ENCODE peak calls at places on chromosomes 12 and 14, in seven cellular contexts. D is CD8-positive, alpha-beta memory T cell; R is pancreas; A is A549; L is GM23338; T is ovary; M is fibroblast of pulmonary artery. Y is an unnamed sample.

GRCh38 chr12:94938583-94938982 is 64.9 kb downstream of the NDUFA12 start:
- DNase-seq in D (no peak), R (no peak), A (no peak), L (no peak), T (no peak), M (no peak), Y (no peak)

GRCh38 chr14:24710403-24711063 is 76.5 kb upstream of the GZMB start:
- DNase-seq in D (peak; percentile 39), R (no peak), A (peak; percentile 58), L (peak; percentile 78), T (peak; percentile 21), M (peak; percentile 75), Y (peak; percentile 6)

GRCh38 chr12:23006413-23006812 is 381.4 kb downstream of the ETNK1 start:
- DNase-seq in D (no peak), R (no peak), A (no peak), L (no peak), T (no peak), M (no peak), Y (no peak)

GRCh38 chr14:64637735-64638473 is 66.3 kb upstream of the PLEKHG3 start:
- DNase-seq in D (no peak), R (no peak), A (no peak), L (no peak), T (no peak), M (no peak), Y (no peak)

GRCh38 chr12:123050331-123050809 is 69.9 kb downstream of the ARL6IP4 start:
- DNase-seq in D (no peak), R (no peak), A (no peak), L (no peak), T (no peak), M (peak; percentile 36), Y (peak; percentile 61)

GRCh38 chr12:85260904-85261303 is 19.1 kb upstream of the ALX1 start:
- DNase-seq in D (no peak), R (no peak), A (peak; percentile 48), L (no peak), T (no peak), M (no peak), Y (peak; percentile 39)

GRCh38 chr12:73452672-73453469 is 1084.8 kb upstream of the ATXN7L3B start:
- DNase-seq in D (no peak), R (no peak), A (no peak), L (no peak), T (no peak), M (no peak), Y (no peak)

GRCh38 chr12:62865860-62866407 is 69.0 kb downstream of the PPM1H start:
- DNase-seq in D (no peak), R (no peak), A (peak; percentile 22), L (peak; percentile 69), T (no peak), M (peak; percentile 16), Y (peak; percentile 5)

GRCh38 chr14:24456980-24457379 is 14.4 kb upstream of the SDR39U1 start:
- DNase-seq in D (no peak), R (no peak), A (no peak), L (no peak), T (no peak), M (no peak), Y (no peak)

GRCh38 chr12:57756406-57757341 is 1.8 kb downstream of the MARCHF9 start:
- DNase-seq in D (peak; percentile 59), R (no peak), A (peak; percentile 67), L (peak; percentile 89), T (no peak), M (peak; percentile 40), Y (no peak)

GRCh38 chr12:42336286-42336685 is 10.3 kb downstream of the PPHLN1 start:
- DNase-seq in D (no peak), R (no peak), A (no peak), L (no peak), T (no peak), M (no peak), Y (no peak)

GRCh38 chr12:42332301-42332894 is 6.4 kb downstream of the PPHLN1 start:
- DNase-seq in D (no peak), R (no peak), A (peak; percentile 66), L (peak; percentile 40), T (no peak), M (peak; percentile 68), Y (no peak)

GRCh38 chr12:42342028-42342427 is 16.1 kb downstream of the PPHLN1 start:
- DNase-seq in D (no peak), R (no peak), A (no peak), L (no peak), T (no peak), M (no peak), Y (no peak)

GRCh38 chr12:42343721-42344120 is 17.8 kb downstream of the PPHLN1 start:
- DNase-seq in D (no peak), R (no peak), A (no peak), L (no peak), T (no peak), M (no peak), Y (no peak)

GRCh38 chr12:42338280-42338679 is 12.3 kb downstream of the PPHLN1 start:
- DNase-seq in D (no peak), R (no peak), A (no peak), L (no peak), T (no peak), M (no peak), Y (no peak)
- H3K4me3 ChIP-seq in D (no peak overlapping the region), R (no peak overlapping the region), A (no peak overlapping the region), L (no peak overlapping the region), T (no peak overlapping the region), M (no peak overlapping the region), Y (no peak overlapping the region)

GRCh38 chr14:100726467-100726811 is 253 bp upstream of the DLK1 start:
- DNase-seq in D (no peak), R (no peak), A (peak; percentile 19), L (peak; percentile 58), T (no peak), M (no peak), Y (no peak)

GRCh38 chr14:100726812-100727564 is at the start of gene DLK1:
- DNase-seq in D (no peak), R (no peak), A (no peak), L (peak; percentile 67), T (no peak), M (no peak), Y (no peak)

GRCh38 chr14:100727565-100728240 is 1.0 kb downstream of the DLK1 start:
- DNase-seq in D (no peak), R (no peak), A (no peak), L (no peak), T (no peak), M (no peak), Y (no peak)

GRCh38 chr14:100724061-100724460 is 2.6 kb upstream of the DLK1 start:
- DNase-seq in D (no peak), R (no peak), A (no peak), L (no peak), T (no peak), M (no peak), Y (no peak)

GRCh38 chr14:100725587-100726387 is 905 bp upstream of the DLK1 start:
- DNase-seq in D (no peak), R (no peak), A (no peak), L (no peak), T (no peak), M (no peak), Y (no peak)
- H3K4me3 ChIP-seq in D (no peak overlapping the region), R (no peak overlapping the region), A (no peak overlapping the region), L (peak overlapping the region; percentile 46), T (no peak overlapping the region), M (no peak overlapping the region), Y (no peak overlapping the region)

GRCh38 chr12:53230971-53231858 is 794 bp downstream of the RARG start:
- DNase-seq in D (no peak), R (no peak), A (no peak), L (peak; percentile 9), T (no peak), M (no peak), Y (no peak)
- H3K4me3 ChIP-seq in D (peak overlapping the region; percentile 50), R (peak overlapping the region; percentile 62), A (peak overlapping the region; percentile 69), L (peak overlapping the region; percentile 84), T (peak overlapping the region; percentile 68), M (peak overlapping the region; percentile 62), Y (peak overlapping the region; percentile 88)

GRCh38 chr14:92653162-92653651 is 95.2 kb downstream of the LGMN start:
- DNase-seq in D (no peak), R (no peak), A (no peak), L (no peak), T (no peak), M (no peak), Y (no peak)
- H3K4me3 ChIP-seq in D (peak overlapping the region; percentile 63), R (peak overlapping the region; percentile 29), A (no peak overlapping the region), L (no peak overlapping the region), T (no peak overlapping the region), M (no peak overlapping the region), Y (no peak overlapping the region)

GRCh38 chr12:118185602-118186397 is 49.9 kb downstream of the PEBP1 start:
- DNase-seq in D (no peak), R (no peak), A (no peak), L (no peak), T (no peak), M (no peak), Y (no peak)
- H3K4me3 ChIP-seq in D (no peak overlapping the region), R (no peak overlapping the region), A (no peak overlapping the region), L (no peak overlapping the region), T (no peak overlapping the region), M (no peak overlapping the region), Y (no peak overlapping the region)

Y was measured in MG63.